ENCODE peak calls at places on chromosomes 12 and 14, in six cellular contexts. C is transverse colon, E is stomach, W is A549, B is heart left ventricle, P is ascending aorta. K is an unnamed sample. For H3K4me1, the result is how much of the 10 kb centered on the place peaks cover.

GRCh38 chr12:109057376-109057775 is 5.0 kb downstream of the USP30 start:
- DNase-seq in C (no peak), E (no peak), W (no peak), B (no peak), P (no peak), K (no peak)

GRCh38 chr12:22110176-22110575 is 64.2 kb downstream of the CMAS start:
- DNase-seq in C (no peak), E (no peak), W (no peak), B (no peak), P (no peak), K (no peak)

GRCh38 chr12:68883151-68883550 is 49.8 kb downstream of the CPM start:
- DNase-seq in C (no peak), E (no peak), W (no peak), B (no peak), P (no peak), K (no peak)

GRCh38 chr12:53053223-53054111 is 3.6 kb downstream of the TNS2 start:
- DNase-seq in C (peak), E (peak), W (peak), B (peak), P (peak), K (peak)

GRCh38 chr14:73811164-73811503 is 40.5 kb upstream of the PTGR2 start:
- DNase-seq in C (no peak), E (no peak), W (no peak), B (no peak), P (no peak), K (no peak)

GRCh38 chr14:66476964-66477363 is 9.2 kb upstream of the CCDC196 start:
- DNase-seq in C (no peak), E (no peak), W (peak), B (no peak), P (no peak), K (no peak)

GRCh38 chr12:88934163-88934747 is 354.0 kb upstream of the KITLG start:
- DNase-seq in C (no peak), E (no peak), W (no peak), B (no peak), P (no peak), K (no peak)

GRCh38 chr12:80565276-80565675 is 121.2 kb downstream of the PTPRQ start:
- DNase-seq in C (no peak), E (no peak), W (no peak), B (no peak), P (no peak), K (no peak)

GRCh38 chr14:101071493-101071891 is 168.0 kb upstream of the RTL1 start:
- DNase-seq in C (peak), E (peak), W (no peak), B (no peak), P (peak), K (peak)

GRCh38 chr12:124236651-124237050 is 58.2 kb upstream of the RFLNA start:
- DNase-seq in C (peak), E (no peak), W (no peak), B (no peak), P (no peak), K (no peak)

GRCh38 chr12:68823711-68824110 is 15.7 kb downstream of the MDM2 start:
- DNase-seq in C (no peak), E (no peak), W (no peak), B (no peak), P (no peak), K (no peak)

GRCh38 chr12:26715232-26715631 is 117.8 kb downstream of the ITPR2 start:
- DNase-seq in C (no peak), E (no peak), W (no peak), B (no peak), P (no peak), K (no peak)

GRCh38 chr12:104683831-104684503 is 227.2 kb downstream of the CHST11 start:
- DNase-seq in C (no peak), E (no peak), W (no peak), B (no peak), P (no peak), K (no peak)

GRCh38 chr14:50658203-50658602 is 9.9 kb downstream of the SAV1 start:
- DNase-seq in C (no peak), E (peak), W (no peak), B (no peak), P (no peak), K (no peak)

GRCh38 chr12:89966495-89967240 is 258.0 kb upstream of the ATP2B1 start:
- DNase-seq in C (no peak), E (no peak), W (no peak), B (no peak), P (no peak), K (no peak)

GRCh38 chr12:43988838-43989560 is 153.1 kb downstream of the TMEM117 start:
- DNase-seq in C (no peak), E (no peak), W (no peak), B (no peak), P (no peak), K (no peak)

GRCh38 chr14:60204843-60205774 is 39.9 kb upstream of the DHRS7 start:
- DNase-seq in C (no peak), E (no peak), W (no peak), B (no peak), P (no peak), K (no peak)

GRCh38 chr12:47752552-47752951 is 6.1 kb downstream of the RAPGEF3 start:
- DNase-seq in C (no peak), E (no peak), W (no peak), B (no peak), P (no peak), K (no peak)

GRCh38 chr14:55707365-55707804 is 127.4 kb downstream of the KTN1 start:
- DNase-seq in C (no peak), E (no peak), W (peak), B (no peak), P (no peak), K (no peak)

GRCh38 chr12:3455312-3455711 is 35.7 kb upstream of the PRMT8 start:
- DNase-seq in C (no peak), E (no peak), W (no peak), B (no peak), P (no peak), K (no peak)

GRCh38 chr14:69355155-69355954 is 42.7 kb downstream of the ERH start:
- DNase-seq in C (no peak), E (no peak), W (no peak), B (no peak), P (peak), K (no peak)

GRCh38 chr12:106866426-106867080 is 89.2 kb upstream of the TMEM263 start:
- DNase-seq in C (no peak), E (no peak), W (no peak), B (no peak), P (no peak), K (no peak)

GRCh38 chr12:110001596-110001995 is 2.4 kb downstream of the ANKRD13A start:
- DNase-seq in C (no peak), E (no peak), W (no peak), B (no peak), P (no peak), K (no peak)

GRCh38 chr14:105201928-105202513 is 20.9 kb upstream of the NUDT14 start:
- DNase-seq in C (no peak), E (no peak), W (no peak), B (no peak), P (no peak), K (no peak)

GRCh38 chr12:62866451-62867082 is 68.4 kb downstream of the PPM1H start:
- DNase-seq in C (no peak), E (no peak), W (peak), B (no peak), P (no peak), K (no peak)

GRCh38 chr12:65415826-65416225 is 137.3 kb downstream of the MSRB3 start:
- DNase-seq in C (no peak), E (no peak), W (peak), B (no peak), P (no peak), K (no peak)

GRCh38 chr12:121530600-121531355 is 50.0 kb downstream of the KDM2B start:
- DNase-seq in C (peak), E (peak), W (peak), B (peak), P (peak), K (peak)

GRCh38 chr12:15688202-15688736 is 100.9 kb downstream of the EPS8 start:
- DNase-seq in C (peak), E (peak), W (peak), B (peak), P (peak), K (peak)

GRCh38 chr14:80638620-80639215 is 302.8 kb downstream of the CEP128 start:
- DNase-seq in C (no peak), E (no peak), W (peak), B (no peak), P (no peak), K (no peak)

GRCh38 chr14:52405314-52405713 is 91.2 kb downstream of the PTGER2 start:
- DNase-seq in C (no peak), E (no peak), W (no peak), B (no peak), P (no peak), K (no peak)

GRCh38 chr12:108826115-108826806 is 31.1 kb downstream of the SSH1 start:
- DNase-seq in C (peak), E (no peak), W (no peak), B (peak), P (peak), K (peak)

GRCh38 chr12:12791756-12792346 is 6.4 kb downstream of the APOLD1 start:
- DNase-seq in C (no peak), E (no peak), W (peak), B (peak), P (no peak), K (no peak)

GRCh38 chr14:53916239-53916638 is 40.4 kb downstream of the BMP4 start:
- DNase-seq in C (no peak), E (no peak), W (no peak), B (no peak), P (no peak), K (no peak)

GRCh38 chr14:53912121-53912520 is 44.5 kb downstream of the BMP4 start:
- DNase-seq in C (no peak), E (no peak), W (no peak), B (no peak), P (no peak), K (no peak)

GRCh38 chr14:53921027-53921426 is 35.6 kb downstream of the BMP4 start:
- DNase-seq in C (no peak), E (no peak), W (no peak), B (no peak), P (no peak), K (no peak)

GRCh38 chr14:53915364-53916014 is 41.1 kb downstream of the BMP4 start:
- DNase-seq in C (no peak), E (no peak), W (no peak), B (no peak), P (no peak), K (no peak)
- TF ChIP-seq CTCF in C (no peak), E (no peak), W (no peak), B (no peak), P (no peak), K (no peak)

GRCh38 chr14:103057028-103057371 is 349 bp downstream of the CDC42BPB start:
- DNase-seq in C (no peak), E (no peak), W (no peak), B (peak), P (peak), K (no peak)

GRCh38 chr14:103058209-103059055 is 1.1 kb upstream of the CDC42BPB start:
- DNase-seq in C (no peak), E (no peak), W (no peak), B (no peak), P (peak), K (peak)

GRCh38 chr14:103055693-103056092 is 1.7 kb downstream of the CDC42BPB start:
- DNase-seq in C (no peak), E (no peak), W (no peak), B (no peak), P (peak), K (no peak)

GRCh38 chr14:103056322-103057027 is 874 bp downstream of the CDC42BPB start:
- DNase-seq in C (peak), E (peak), W (peak), B (peak), P (peak), K (peak)

GRCh38 chr14:103057372-103058208 is at the start of gene CDC42BPB:
- DNase-seq in C (peak), E (peak), W (peak), B (peak), P (peak), K (peak)
- H3K4me1 ChIP-seq in C (under half), E (under half), W (under half), B (under half), P (under half), K (under half)

GRCh38 chr12:91309450-91309849 is 126.8 kb upstream of the DCN start:
- DNase-seq in C (no peak), E (no peak), W (no peak), B (no peak), P (no peak), K (no peak)
- H3K4me3 ChIP-seq in C (no peak), E (no peak), W (no peak), B (no peak), P (no peak), K (no peak)

GRCh38 chr12:127270193-127270592 is 996.8 kb upstream of the TMEM132C start:
- DNase-seq in C (peak), E (no peak), W (peak), B (no peak), P (no peak), K (no peak)
- TF ChIP-seq CTCF in C (no peak), E (no peak), W (no peak), B (no peak), P (no peak), K (no peak)

GRCh38 chr14:91058017-91058675 is 2.3 kb downstream of the RPS6KA5 start:
- DNase-seq in C (no peak), E (no peak), W (no peak), B (no peak), P (no peak), K (no peak)
- H3K4me1 ChIP-seq in C (under half), E (under half), W (under half), B (under half), P (under half), K (under half)